ENCODE peak calls at places on chromosomes 2 and 18, in seven cellular contexts. C is heart left ventricle; A is CD4-positive, alpha-beta T cell; H is heart right ventricle; G is lower lobe of right lung; O is IMR-90; Z is ovary. S is an unnamed sample. For H3K9me3, the result is how much of the 10 kb centered on the place peaks cover.

GRCh38 chr2:19176977-19177376 is 181.4 kb downstream of the OSR1 start:
- DNase-seq in C (no peak), A (no peak), H (no peak), G (no peak), O (peak), Z (no peak), S (no peak)

GRCh38 chr2:111904726-111905476 is 6.5 kb downstream of the MERTK start:
- DNase-seq in C (peak), A (no peak), H (peak), G (no peak), O (no peak), Z (no peak), S (no peak)

GRCh38 chr2:88521445-88522070 is 69.1 kb upstream of the FOXI3 start:
- DNase-seq in C (no peak), A (no peak), H (no peak), G (no peak), O (no peak), Z (no peak), S (no peak)

GRCh38 chr2:11065833-11066232 is 89.4 kb upstream of the SLC66A3 start:
- DNase-seq in C (no peak), A (no peak), H (no peak), G (no peak), O (no peak), Z (no peak), S (no peak)

GRCh38 chr18:44696892-44697291 is 16.2 kb downstream of the SETBP1 start:
- DNase-seq in C (peak), A (no peak), H (peak), G (no peak), O (no peak), Z (peak), S (no peak)

GRCh38 chr2:127953849-127954248 is 68.1 kb upstream of the AMMECR1L start:
- DNase-seq in C (no peak), A (no peak), H (no peak), G (no peak), O (peak), Z (no peak), S (no peak)

GRCh38 chr2:73134471-73134870 is 21.7 kb upstream of the RAB11FIP5 start:
- DNase-seq in C (no peak), A (no peak), H (no peak), G (no peak), O (peak), Z (no peak), S (no peak)

GRCh38 chr2:51673628-51674027 is 641.7 kb upstream of the NRXN1 start:
- DNase-seq in C (no peak), A (no peak), H (no peak), G (no peak), O (no peak), Z (no peak), S (no peak)

GRCh38 chr18:63831080-63831788 is 56.0 kb downstream of the SERPINB7 start:
- DNase-seq in C (no peak), A (no peak), H (no peak), G (no peak), O (peak), Z (no peak), S (no peak)

GRCh38 chr2:193584001-193584400 is 1389.3 kb upstream of the TMEFF2 start:
- DNase-seq in C (no peak), A (no peak), H (no peak), G (no peak), O (peak), Z (no peak), S (no peak)

GRCh38 chr2:196849895-196850294 is 40.7 kb upstream of the C2orf66 start:
- DNase-seq in C (no peak), A (no peak), H (no peak), G (no peak), O (peak), Z (no peak), S (no peak)

GRCh38 chr2:63121055-63121834 is 70.6 kb downstream of the OTX1 start:
- DNase-seq in C (no peak), A (no peak), H (no peak), G (no peak), O (no peak), Z (no peak), S (no peak)

GRCh38 chr2:182506606-182507005 is 79.8 kb upstream of the PDE1A start:
- DNase-seq in C (no peak), A (no peak), H (peak), G (no peak), O (peak), Z (no peak), S (no peak)

GRCh38 chr2:128715360-128715759 is 396.7 kb upstream of the HS6ST1 start:
- DNase-seq in C (no peak), A (no peak), H (no peak), G (no peak), O (no peak), Z (no peak), S (no peak)

GRCh38 chr2:181077128-181077709 is 96.8 kb downstream of the UBE2E3 start:
- DNase-seq in C (no peak), A (no peak), H (no peak), G (no peak), O (peak), Z (no peak), S (no peak)

GRCh38 chr2:73939419-73939818 is 12.7 kb downstream of the DGUOK start:
- DNase-seq in C (peak), A (no peak), H (no peak), G (peak), O (peak), Z (no peak), S (no peak)

GRCh38 chr2:216404010-216404618 is 8.2 kb upstream of the SMARCAL1 start:
- DNase-seq in C (no peak), A (peak), H (peak), G (no peak), O (peak), Z (no peak), S (peak)

GRCh38 chr2:126971162-126971480 is 72.4 kb downstream of the TEX51 start:
- DNase-seq in C (peak), A (no peak), H (no peak), G (no peak), O (no peak), Z (no peak), S (no peak)

GRCh38 chr2:204541637-204542036 is 3.6 kb upstream of the PARD3B start:
- DNase-seq in C (no peak), A (no peak), H (no peak), G (no peak), O (no peak), Z (no peak), S (no peak)

GRCh38 chr2:229314117-229314516 is 43.0 kb upstream of the PID1 start:
- DNase-seq in C (no peak), A (no peak), H (no peak), G (no peak), O (no peak), Z (no peak), S (no peak)

GRCh38 chr2:98909381-98910211 is 26.4 kb downstream of the CRACDL start:
- DNase-seq in C (no peak), A (no peak), H (peak), G (peak), O (peak), Z (peak), S (peak)

GRCh38 chr2:46632349-46632748 is 153.0 kb downstream of the TMEM247 start:
- DNase-seq in C (no peak), A (no peak), H (no peak), G (no peak), O (peak), Z (no peak), S (no peak)

GRCh38 chr18:10123006-10123950 is 209.5 kb downstream of the VAPA start:
- DNase-seq in C (no peak), A (no peak), H (no peak), G (no peak), O (no peak), Z (no peak), S (no peak)

GRCh38 chr18:67924656-67925055 is 408.1 kb upstream of the DSEL start:
- DNase-seq in C (no peak), A (no peak), H (no peak), G (no peak), O (no peak), Z (no peak), S (no peak)

GRCh38 chr2:85826990-85827878 is 61.6 kb downstream of the ST3GAL5 start:
- DNase-seq in C (peak), A (peak), H (peak), G (peak), O (peak), Z (peak), S (peak)

GRCh38 chr18:2482711-2483475 is 88.4 kb downstream of the METTL4 start:
- DNase-seq in C (no peak), A (no peak), H (no peak), G (no peak), O (no peak), Z (no peak), S (no peak)

GRCh38 chr18:21406111-21406510 is 164.1 kb downstream of the GREB1L start:
- DNase-seq in C (no peak), A (no peak), H (no peak), G (no peak), O (no peak), Z (no peak), S (no peak)

GRCh38 chr2:31129835-31130561 is 8.2 kb downstream of the GALNT14 start:
- DNase-seq in C (no peak), A (no peak), H (no peak), G (no peak), O (no peak), Z (no peak), S (no peak)

GRCh38 chr2:216633616-216634316 is 546 bp downstream of the IGFBP2 start:
- DNase-seq in C (peak), A (no peak), H (no peak), G (no peak), O (no peak), Z (peak), S (no peak)

GRCh38 chr2:225052703-225053102 is 10.4 kb upstream of the DOCK10 start:
- DNase-seq in C (no peak), A (no peak), H (no peak), G (no peak), O (peak), Z (no peak), S (no peak)
- H3K9me3 ChIP-seq in C (under half), A (under half), H (under half), G (under half), O (under half), Z (under half), S (under half)

GRCh38 chr2:3111267-3111666 is 266.4 kb downstream of the EIPR1 start:
- DNase-seq in C (no peak), A (no peak), H (no peak), G (no peak), O (no peak), Z (no peak), S (no peak)
- H3K9me3 ChIP-seq in C (under half), A (under half), H (under half), G (under half), O (under half), Z (under half), S (under half)

GRCh38 chr2:50596521-50596920 is 435.4 kb downstream of the NRXN1 start:
- DNase-seq in C (no peak), A (no peak), H (no peak), G (no peak), O (no peak), Z (no peak), S (no peak)
- H3K9me3 ChIP-seq in C (under half), A (under half), H (under half), G (under half), O (under half), Z (under half), S (under half)

GRCh38 chr2:131835621-131836091 is 308.0 kb downstream of the CCDC74A start:
- DNase-seq in C (no peak), A (no peak), H (no peak), G (peak), O (no peak), Z (no peak), S (no peak)
- H3K9me3 ChIP-seq in C (under half), A (under half), H (under half), G (under half), O (under half), Z (under half), S (under half)

GRCh38 chr2:208235860-208236259 is 19.0 kb downstream of the IDH1 start:
- DNase-seq in C (no peak), A (no peak), H (no peak), G (no peak), O (no peak), Z (no peak), S (no peak)

GRCh38 chr2:208240641-208241209 is 14.1 kb downstream of the IDH1 start:
- DNase-seq in C (no peak), A (no peak), H (no peak), G (no peak), O (no peak), Z (no peak), S (no peak)

GRCh38 chr2:208239770-208240493 is 14.9 kb downstream of the IDH1 start:
- DNase-seq in C (no peak), A (no peak), H (no peak), G (no peak), O (no peak), Z (no peak), S (no peak)

DNA sequence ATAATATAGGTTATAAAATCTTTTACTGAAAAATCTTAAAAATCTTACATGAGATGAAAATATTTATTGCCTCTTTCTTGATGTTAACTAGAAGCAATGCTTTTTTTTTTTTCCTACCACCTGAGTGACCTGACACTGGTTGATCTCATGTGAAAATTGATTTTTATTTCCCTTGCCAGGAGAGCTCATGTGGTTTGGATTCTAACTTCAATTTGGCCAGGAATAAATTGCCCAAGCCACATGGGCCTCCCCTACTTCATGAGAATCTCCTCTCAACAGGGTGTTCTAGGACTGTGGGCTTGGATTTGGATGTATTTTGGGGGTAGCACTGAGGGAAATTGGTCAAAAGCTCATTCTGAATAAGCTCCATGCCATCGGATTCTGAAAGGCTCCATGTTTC is 20.1 kb downstream of the IDH1 start:
- DNase-seq in C (no peak), A (no peak), H (no peak), G (no peak), O (no peak), Z (no peak), S (no peak)
- H3K9me3 ChIP-seq in C (under half), A (under half), H (under half), G (under half), O (under half), Z (under half), S (under half)

GRCh38 chr2:27591745-27592144 is 8.9 kb downstream of the ZNF512 start:
- DNase-seq in C (no peak), A (no peak), H (no peak), G (no peak), O (peak), Z (no peak), S (no peak)
- H3K9me3 ChIP-seq in C (under half), A (under half), H (under half), G (under half), O (under half), Z (under half), S (under half)

GRCh38 chr18:59272221-59272888 is 899 bp downstream of the RAX start:
- DNase-seq in C (no peak), A (no peak), H (no peak), G (no peak), O (no peak), Z (no peak), S (no peak)
- H3K9me3 ChIP-seq in C (under half), A (under half), H (under half), G (under half), O (under half), Z (under half), S (under half)

S was measured in tibial artery.